ENCODE peak calls at places on chromosomes 16 and 17, in six cellular contexts. One of them, this sample, is unnamed.

GRCh38 chr17:45020354-45021138 is 30.9 kb downstream of the DCAKD start:
- DNase-seq in H7: peak; percentile 80
- DNase-seq in IMR-90: peak; percentile 22
- DNase-seq in kidney epithelial cell: peak; percentile 19
- DNase-seq in left ventricle myocardium inferior: no peak
- DNase-seq in ovary: peak; percentile 41
- DNase-seq in this sample: no peak

GRCh38 chr16:72905581-72905980 is 142.3 kb downstream of the ZFHX3 start:
- DNase-seq in ovary: no peak
- DNase-seq in left ventricle myocardium inferior: no peak
- DNase-seq in kidney epithelial cell: peak; percentile 65
- DNase-seq in H7: no peak
- DNase-seq in IMR-90: peak; percentile 79
- DNase-seq in this sample: peak; percentile 12

GRCh38 chr16:80058236-80058635 is 457.7 kb upstream of the MAF start:
- DNase-seq in H7: no peak
- DNase-seq in ovary: peak; percentile 79
- DNase-seq in IMR-90: no peak
- DNase-seq in kidney epithelial cell: no peak
- DNase-seq in left ventricle myocardium inferior: peak; percentile 55
- DNase-seq in this sample: no peak

GRCh38 chr16:11112723-11113348 is 143.2 kb downstream of the SOCS1 start:
- DNase-seq in IMR-90: no peak
- DNase-seq in left ventricle myocardium inferior: no peak
- DNase-seq in ovary: no peak
- DNase-seq in H7: no peak
- DNase-seq in kidney epithelial cell: no peak
- DNase-seq in this sample: no peak

GRCh38 chr17:44916781-44917241 is 1.5 kb upstream of the GFAP start:
- DNase-seq in left ventricle myocardium inferior: peak; percentile 73
- DNase-seq in ovary: no peak
- DNase-seq in H7: no peak
- DNase-seq in IMR-90: peak; percentile 25
- DNase-seq in kidney epithelial cell: no peak
- DNase-seq in this sample: peak; percentile 66

GRCh38 chr16:11208916-11209665 is 46.9 kb downstream of the SOCS1 start:
- DNase-seq in IMR-90: no peak
- DNase-seq in left ventricle myocardium inferior: no peak
- DNase-seq in H7: no peak
- DNase-seq in kidney epithelial cell: no peak
- DNase-seq in ovary: no peak
- DNase-seq in this sample: no peak

GRCh38 chr17:40338058-40338457 is 26.5 kb downstream of the GJD3 start:
- DNase-seq in left ventricle myocardium inferior: no peak
- DNase-seq in ovary: no peak
- DNase-seq in IMR-90: no peak
- DNase-seq in H7: no peak
- DNase-seq in kidney epithelial cell: no peak
- DNase-seq in this sample: no peak

GRCh38 chr16:79571753-79572544 is 28.6 kb downstream of the MAF start:
- DNase-seq in left ventricle myocardium inferior: no peak
- DNase-seq in H7: no peak
- DNase-seq in kidney epithelial cell: no peak
- DNase-seq in IMR-90: no peak
- DNase-seq in ovary: no peak
- DNase-seq in this sample: no peak

GRCh38 chr17:41785091-41785875 is 1.2 kb downstream of the JUP start:
- DNase-seq in kidney epithelial cell: no peak
- DNase-seq in H7: peak; percentile 89
- DNase-seq in IMR-90: no peak
- DNase-seq in left ventricle myocardium inferior: no peak
- DNase-seq in ovary: no peak
- DNase-seq in this sample: no peak

GRCh38 chr17:382644-383533 is 30.3 kb upstream of the RPH3AL start:
- DNase-seq in kidney epithelial cell: peak; percentile 74
- DNase-seq in left ventricle myocardium inferior: no peak
- DNase-seq in IMR-90: peak; percentile 87
- DNase-seq in H7: peak; percentile 85
- DNase-seq in ovary: peak; percentile 38
- DNase-seq in this sample: peak; percentile 88

GRCh38 chr16:89863741-89864391 is 9.5 kb upstream of the TCF25 start:
- DNase-seq in H7: peak; percentile 38
- DNase-seq in ovary: no peak
- DNase-seq in IMR-90: peak; percentile 40
- DNase-seq in kidney epithelial cell: no peak
- DNase-seq in left ventricle myocardium inferior: peak; percentile 36
- DNase-seq in this sample: peak; percentile 21

GRCh38 chr16:88451586-88452484 is 1.2 kb upstream of the ZFPM1 start:
- DNase-seq in H7: no peak
- DNase-seq in ovary: no peak
- DNase-seq in IMR-90: no peak
- DNase-seq in kidney epithelial cell: no peak
- DNase-seq in left ventricle myocardium inferior: no peak
- DNase-seq in this sample: no peak

GRCh38 chr17:64641499-64641898 is 20.6 kb downstream of the SMURF2 start:
- DNase-seq in ovary: no peak
- DNase-seq in left ventricle myocardium inferior: no peak
- DNase-seq in H7: no peak
- DNase-seq in kidney epithelial cell: no peak
- DNase-seq in IMR-90: peak; percentile 91
- DNase-seq in this sample: peak; percentile 66

GRCh38 chr16:9258423-9259051 is 167.1 kb downstream of the HAPSTR1 start:
- DNase-seq in IMR-90: peak; percentile 1
- DNase-seq in kidney epithelial cell: no peak
- DNase-seq in left ventricle myocardium inferior: no peak
- DNase-seq in H7: peak; percentile 77
- DNase-seq in ovary: no peak
- DNase-seq in this sample: peak; percentile 15

GRCh38 chr17:49849711-49850610 is 2.1 kb upstream of the TAC4 start:
- DNase-seq in ovary: no peak
- DNase-seq in kidney epithelial cell: no peak
- DNase-seq in IMR-90: no peak
- DNase-seq in H7: peak; percentile 16
- DNase-seq in left ventricle myocardium inferior: no peak
- DNase-seq in this sample: no peak

GRCh38 chr17:52178013-52178412 is 19.5 kb upstream of the CA10 start:
- DNase-seq in kidney epithelial cell: no peak
- DNase-seq in H7: no peak
- DNase-seq in IMR-90: no peak
- DNase-seq in ovary: no peak
- DNase-seq in left ventricle myocardium inferior: no peak
- DNase-seq in this sample: no peak

GRCh38 chr17:80817321-80817845 is 174.3 kb upstream of the CHMP6 start:
- DNase-seq in H7: peak; percentile 38
- DNase-seq in IMR-90: no peak
- DNase-seq in left ventricle myocardium inferior: no peak
- DNase-seq in kidney epithelial cell: no peak
- DNase-seq in ovary: no peak
- DNase-seq in this sample: no peak

GRCh38 chr17:69523252-69523861 is 108.9 kb downstream of the MAP2K6 start:
- DNase-seq in IMR-90: peak; percentile 64
- DNase-seq in H7: peak; percentile 37
- DNase-seq in kidney epithelial cell: no peak
- DNase-seq in ovary: no peak
- DNase-seq in left ventricle myocardium inferior: no peak
- DNase-seq in this sample: peak; percentile 77

GRCh38 chr17:43314582-43314981 is 80.8 kb upstream of the RNU2-1 start:
- DNase-seq in IMR-90: no peak
- DNase-seq in kidney epithelial cell: no peak
- DNase-seq in H7: no peak
- DNase-seq in ovary: no peak
- DNase-seq in left ventricle myocardium inferior: no peak
- DNase-seq in this sample: no peak

GRCh38 chr16:19179890-19180490 is 11.9 kb downstream of the SYT17 start:
- DNase-seq in ovary: no peak
- DNase-seq in H7: peak; percentile 86
- DNase-seq in kidney epithelial cell: no peak
- DNase-seq in left ventricle myocardium inferior: peak; percentile 64
- DNase-seq in IMR-90: peak; percentile 33
- DNase-seq in this sample: peak; percentile 77

GRCh38 chr16:14181371-14182050 is 110.4 kb downstream of the MRTFB start:
- DNase-seq in H7: no peak
- DNase-seq in ovary: no peak
- DNase-seq in kidney epithelial cell: no peak
- DNase-seq in IMR-90: peak; percentile 89
- DNase-seq in left ventricle myocardium inferior: no peak
- DNase-seq in this sample: peak; percentile 78

GRCh38 chr16:4123617-4124300 is 7.5 kb upstream of the ADCY9 start:
- DNase-seq in left ventricle myocardium inferior: no peak
- DNase-seq in IMR-90: peak; percentile 79
- DNase-seq in H7: no peak
- DNase-seq in ovary: no peak
- DNase-seq in kidney epithelial cell: no peak
- DNase-seq in this sample: no peak

GRCh38 chr17:40936437-40936971 is 942 bp downstream of the KRT23 start:
- DNase-seq in IMR-90: no peak
- DNase-seq in kidney epithelial cell: no peak
- DNase-seq in ovary: no peak
- DNase-seq in left ventricle myocardium inferior: no peak
- DNase-seq in H7: peak; percentile 26
- DNase-seq in this sample: no peak

GRCh38 chr17:44543213-44543904 is 13.9 kb upstream of the FZD2 start:
- DNase-seq in ovary: peak; percentile 18
- DNase-seq in left ventricle myocardium inferior: no peak
- DNase-seq in IMR-90: peak; percentile 96
- DNase-seq in kidney epithelial cell: peak; percentile 89
- DNase-seq in H7: peak; percentile 88
- DNase-seq in this sample: peak; percentile 88

GRCh38 chr17:19338031-19338990 is 24.2 kb downstream of the B9D1 start:
- DNase-seq in left ventricle myocardium inferior: peak; percentile 63
- DNase-seq in IMR-90: peak; percentile 13
- DNase-seq in H7: peak; percentile 91
- DNase-seq in ovary: no peak
- DNase-seq in kidney epithelial cell: no peak
- DNase-seq in this sample: peak; percentile 13

GRCh38 chr16:15482748-15483118 is 48.3 kb downstream of the BMERB1 start:
- DNase-seq in left ventricle myocardium inferior: no peak
- DNase-seq in IMR-90: no peak
- DNase-seq in ovary: no peak
- DNase-seq in kidney epithelial cell: no peak
- DNase-seq in H7: no peak
- DNase-seq in this sample: no peak

GRCh38 chr17:42655528-42655927 is 3.6 kb upstream of the TUBG2 start:
- DNase-seq in H7: no peak
- DNase-seq in ovary: no peak
- DNase-seq in kidney epithelial cell: peak; percentile 37
- DNase-seq in left ventricle myocardium inferior: no peak
- DNase-seq in IMR-90: peak; percentile 93
- DNase-seq in this sample: no peak

GRCh38 chr17:76586741-76587487 is 1.3 kb upstream of the ST6GALNAC2 start:
- DNase-seq in IMR-90: no peak
- DNase-seq in ovary: no peak
- DNase-seq in left ventricle myocardium inferior: no peak
- DNase-seq in kidney epithelial cell: no peak
- DNase-seq in H7: peak; percentile 41
- DNase-seq in this sample: no peak

GRCh38 chr17:76585649-76586593 is at the start of gene ST6GALNAC2:
- DNase-seq in H7: peak; percentile 84
- DNase-seq in IMR-90: no peak
- DNase-seq in ovary: peak; percentile 42
- DNase-seq in kidney epithelial cell: no peak
- DNase-seq in left ventricle myocardium inferior: peak; percentile 69
- DNase-seq in this sample: peak; percentile 70

GRCh38 chr17:76584427-76585047 is 1.1 kb downstream of the ST6GALNAC2 start:
- DNase-seq in ovary: no peak
- DNase-seq in H7: no peak
- DNase-seq in left ventricle myocardium inferior: no peak
- DNase-seq in IMR-90: no peak
- DNase-seq in kidney epithelial cell: no peak
- DNase-seq in this sample: no peak

GRCh38 chr17:76582660-76583059 is 3.0 kb downstream of the ST6GALNAC2 start:
- DNase-seq in H7: no peak
- DNase-seq in IMR-90: no peak
- DNase-seq in ovary: no peak
- DNase-seq in kidney epithelial cell: no peak
- DNase-seq in left ventricle myocardium inferior: no peak
- DNase-seq in this sample: no peak

GRCh38 chr17:76585048-76585648 is 512 bp downstream of the ST6GALNAC2 start:
- DNase-seq in IMR-90: no peak
- DNase-seq in left ventricle myocardium inferior: no peak
- DNase-seq in kidney epithelial cell: no peak
- DNase-seq in H7: peak; percentile 84
- DNase-seq in ovary: no peak
- DNase-seq in this sample: peak; percentile 16
- H3K4me3 ChIP-seq in IMR-90: peak overlapping the region; percentile 47
- H3K4me3 ChIP-seq in left ventricle myocardium inferior: peak overlapping the region; percentile 82
- H3K4me3 ChIP-seq in kidney epithelial cell: peak overlapping the region; percentile 51
- H3K4me3 ChIP-seq in H7: peak overlapping the region; percentile 59
- H3K4me3 ChIP-seq in ovary: peak overlapping the region; percentile 47
- H3K4me3 ChIP-seq in this sample: peak overlapping the region; percentile 80

GRCh38 chr16:60929-61878 is 7.6 kb downstream of the SNRNP25 start:
- DNase-seq in left ventricle myocardium inferior: no peak
- DNase-seq in kidney epithelial cell: no peak
- DNase-seq in H7: peak; percentile 83
- DNase-seq in ovary: no peak
- DNase-seq in IMR-90: no peak
- DNase-seq in this sample: no peak
- H3K36me3 ChIP-seq in left ventricle myocardium inferior: peaks cover 86% of the 10 kb centered on the region
- H3K36me3 ChIP-seq in kidney epithelial cell: peaks cover 3% of the 10 kb centered on the region
- H3K36me3 ChIP-seq in H7: peaks cover 22% of the 10 kb centered on the region
- H3K36me3 ChIP-seq in ovary: no peaks in the 10 kb centered on the region
- H3K36me3 ChIP-seq in IMR-90: peaks cover 84% of the 10 kb centered on the region
- H3K36me3 ChIP-seq in this sample: peaks cover 75% of the 10 kb centered on the region

GRCh38 chr17:77318021-77318420 is 177.3 kb downstream of the SEC14L1 start:
- DNase-seq in kidney epithelial cell: no peak
- DNase-seq in IMR-90: no peak
- DNase-seq in ovary: no peak
- DNase-seq in left ventricle myocardium inferior: no peak
- DNase-seq in H7: no peak
- DNase-seq in this sample: no peak

GRCh38 chr17:77318491-77319210 is 177.9 kb downstream of the SEC14L1 start:
- DNase-seq in left ventricle myocardium inferior: no peak
- DNase-seq in kidney epithelial cell: no peak
- DNase-seq in IMR-90: peak; percentile 29
- DNase-seq in H7: peak; percentile 25
- DNase-seq in ovary: peak; percentile 28
- DNase-seq in this sample: peak; percentile 36

GRCh38 chr17:77319211-77320031 is 178.7 kb downstream of the SEC14L1 start:
- DNase-seq in kidney epithelial cell: peak; percentile 63
- DNase-seq in H7: peak; percentile 68
- DNase-seq in ovary: peak; percentile 75
- DNase-seq in IMR-90: peak; percentile 86
- DNase-seq in left ventricle myocardium inferior: peak; percentile 83
- DNase-seq in this sample: peak; percentile 97

GRCh38 chr17:77320501-77321256 is 179.9 kb downstream of the SEC14L1 start:
- DNase-seq in ovary: peak; percentile 51
- DNase-seq in kidney epithelial cell: no peak
- DNase-seq in IMR-90: no peak
- DNase-seq in left ventricle myocardium inferior: no peak
- DNase-seq in H7: peak; percentile 35
- DNase-seq in this sample: peak; percentile 85

GRCh38 chr17:77320046-77320445 is 179.3 kb downstream of the SEC14L1 start:
- DNase-seq in left ventricle myocardium inferior: no peak
- DNase-seq in kidney epithelial cell: no peak
- DNase-seq in IMR-90: peak; percentile 63
- DNase-seq in ovary: peak; percentile 35
- DNase-seq in H7: peak; percentile 63
- DNase-seq in this sample: peak; percentile 86
- H3K4me3 ChIP-seq in left ventricle myocardium inferior: peak overlapping the region; percentile 66
- H3K4me3 ChIP-seq in kidney epithelial cell: peak overlapping the region; percentile 21
- H3K4me3 ChIP-seq in IMR-90: peak overlapping the region; percentile 36
- H3K4me3 ChIP-seq in ovary: peak overlapping the region; percentile 43
- H3K4me3 ChIP-seq in H7: no peak overlapping the region
- H3K4me3 ChIP-seq in this sample: peak overlapping the region; percentile 92

GRCh38 chr17:18301081-18301480 is 13.7 kb downstream of the TOP3A start:
- DNase-seq in kidney epithelial cell: no peak
- DNase-seq in left ventricle myocardium inferior: no peak
- DNase-seq in IMR-90: no peak
- DNase-seq in H7: no peak
- DNase-seq in ovary: no peak
- DNase-seq in this sample: no peak
- H3K36me3 ChIP-seq in kidney epithelial cell: no peaks in the 10 kb centered on the region
- H3K36me3 ChIP-seq in left ventricle myocardium inferior: peaks cover 71% of the 10 kb centered on the region
- H3K36me3 ChIP-seq in IMR-90: peaks cover 53% of the 10 kb centered on the region
- H3K36me3 ChIP-seq in H7: peaks cover 44% of the 10 kb centered on the region
- H3K36me3 ChIP-seq in ovary: no peaks in the 10 kb centered on the region
- H3K36me3 ChIP-seq in this sample: peaks cover 64% of the 10 kb centered on the region

This sample was measured in adipocyte.